ENCODE peak calls at places on chromosomes 11 and 22, in six cellular contexts. One of them, this sample, is unnamed.

GRCh38 chr11:28461846-28462245 is 353.7 kb downstream of the METTL15 start:
- DNase-seq in heart right ventricle: no peak
- DNase-seq in retina: no peak
- DNase-seq in ELR: peak; percentile 60
- DNase-seq in KG1: no peak
- DNase-seq in substantia nigra: no peak
- DNase-seq in this sample: no peak

GRCh38 chr11:109971184-109971523 is 122.0 kb upstream of the ZC3H12C start:
- DNase-seq in heart right ventricle: peak; percentile 13
- DNase-seq in ELR: peak; percentile 80
- DNase-seq in retina: peak; percentile 28
- DNase-seq in KG1: peak; percentile 36
- DNase-seq in substantia nigra: no peak
- DNase-seq in this sample: no peak

GRCh38 chr11:68751331-68751856 is at the start of gene TESMIN:
- DNase-seq in substantia nigra: peak; percentile 28
- DNase-seq in KG1: no peak
- DNase-seq in retina: peak; percentile 57
- DNase-seq in ELR: peak; percentile 87
- DNase-seq in heart right ventricle: peak; percentile 72
- DNase-seq in this sample: peak; percentile 95

GRCh38 chr11:119509277-119509841 is 86.4 kb upstream of the THY1 start:
- DNase-seq in substantia nigra: no peak
- DNase-seq in ELR: peak; percentile 68
- DNase-seq in KG1: no peak
- DNase-seq in heart right ventricle: no peak
- DNase-seq in retina: no peak
- DNase-seq in this sample: no peak

GRCh38 chr11:68269414-68270081 is 2.2 kb downstream of the C11orf24 start:
- DNase-seq in substantia nigra: no peak
- DNase-seq in heart right ventricle: no peak
- DNase-seq in ELR: peak; percentile 89
- DNase-seq in retina: peak; percentile 17
- DNase-seq in KG1: no peak
- DNase-seq in this sample: no peak

GRCh38 chr11:117731689-117732290 is 65.2 kb downstream of the DSCAML1 start:
- DNase-seq in ELR: no peak
- DNase-seq in retina: no peak
- DNase-seq in KG1: no peak
- DNase-seq in substantia nigra: no peak
- DNase-seq in heart right ventricle: no peak
- DNase-seq in this sample: no peak

GRCh38 chr11:72589802-72590761 is 84.1 kb downstream of the PDE2A start:
- DNase-seq in substantia nigra: peak; percentile 17
- DNase-seq in heart right ventricle: peak; percentile 32
- DNase-seq in retina: peak; percentile 72
- DNase-seq in KG1: no peak
- DNase-seq in ELR: peak; percentile 43
- DNase-seq in this sample: peak; percentile 30

GRCh38 chr11:47259178-47259977 is 1.6 kb downstream of the NR1H3 start:
- DNase-seq in heart right ventricle: peak; percentile 45
- DNase-seq in retina: no peak
- DNase-seq in ELR: peak; percentile 50
- DNase-seq in KG1: peak; percentile 12
- DNase-seq in substantia nigra: peak; percentile 19
- DNase-seq in this sample: no peak

GRCh38 chr11:116454020-116454645 is 318.7 kb downstream of the BUD13 start:
- DNase-seq in KG1: no peak
- DNase-seq in substantia nigra: peak; percentile 40
- DNase-seq in ELR: peak; percentile 46
- DNase-seq in heart right ventricle: peak; percentile 25
- DNase-seq in retina: peak; percentile 47
- DNase-seq in this sample: no peak

GRCh38 chr11:19447150-19447566 is 206.4 kb upstream of the E2F8 start:
- DNase-seq in heart right ventricle: no peak
- DNase-seq in KG1: no peak
- DNase-seq in substantia nigra: no peak
- DNase-seq in ELR: peak; percentile 46
- DNase-seq in retina: no peak
- DNase-seq in this sample: no peak

GRCh38 chr22:26043031-26043430 is 126.2 kb upstream of the SEZ6L start:
- DNase-seq in substantia nigra: no peak
- DNase-seq in ELR: no peak
- DNase-seq in KG1: no peak
- DNase-seq in retina: no peak
- DNase-seq in heart right ventricle: no peak
- DNase-seq in this sample: no peak

GRCh38 chr11:115653926-115654325 is 149.7 kb upstream of the CADM1 start:
- DNase-seq in KG1: no peak
- DNase-seq in heart right ventricle: no peak
- DNase-seq in substantia nigra: no peak
- DNase-seq in retina: no peak
- DNase-seq in ELR: peak; percentile 35
- DNase-seq in this sample: no peak

GRCh38 chr11:47443817-47444216 is 5.1 kb downstream of the RAPSN start:
- DNase-seq in KG1: no peak
- DNase-seq in substantia nigra: no peak
- DNase-seq in ELR: no peak
- DNase-seq in retina: no peak
- DNase-seq in heart right ventricle: no peak
- DNase-seq in this sample: no peak

GRCh38 chr22:19527861-19528417 is 3.7 kb upstream of the CLDN5 start:
- DNase-seq in KG1: no peak
- DNase-seq in ELR: peak; percentile 79
- DNase-seq in substantia nigra: no peak
- DNase-seq in heart right ventricle: no peak
- DNase-seq in retina: no peak
- DNase-seq in this sample: no peak

This sample was measured in CD4-positive, alpha-beta T cell.